ENCODE peak calls at places on chromosomes 6 and 20, in ten cellular contexts. G is GM23338, Q is HFF-Myc, V is left lung, S is A673, M is fibroblast of pulmonary artery, W is cardiac fibroblast, H is fibroblast of lung, O is brain microvascular endothelial cell, I is lower lobe of right lung. F is an unnamed sample.

GRCh38 chr6:14130431-14131075 is 13.0 kb downstream of the CD83 start:
- DNase-seq in G (no peak), Q (no peak), V (no peak), S (no peak), M (no peak), W (no peak), H (no peak), O (no peak), I (no peak), F (no peak)

GRCh38 chr20:33890557-33890956 is 79.4 kb downstream of the CHMP4B start:
- DNase-seq in G (no peak), Q (no peak), V (no peak), S (no peak), M (no peak), W (no peak), H (no peak), O (no peak), I (no peak), F (no peak)

GRCh38 chr20:3836132-3836531 is 10.5 kb upstream of the MAVS start:
- DNase-seq in G (no peak), Q (no peak), V (no peak), S (no peak), M (no peak), W (no peak), H (no peak), O (no peak), I (no peak), F (no peak)

GRCh38 chr6:82875573-82876185 is 190.0 kb downstream of the UBE3D start:
- DNase-seq in G (no peak), Q (peak; percentile 73), V (no peak), S (peak; percentile 20), M (peak; percentile 63), W (peak; percentile 29), H (peak; percentile 47), O (peak; percentile 70), I (no peak), F (no peak)

GRCh38 chr6:169650241-169650958 is 51.4 kb downstream of the WDR27 start:
- DNase-seq in G (no peak), Q (no peak), V (no peak), S (no peak), M (no peak), W (no peak), H (no peak), O (no peak), I (no peak), F (no peak)

GRCh38 chr6:82904860-82905259 is 160.8 kb downstream of the UBE3D start:
- DNase-seq in G (no peak), Q (no peak), V (no peak), S (no peak), M (no peak), W (no peak), H (no peak), O (no peak), I (no peak), F (no peak)

GRCh38 chr6:100452998-100453397 is 11.7 kb downstream of the SIM1 start:
- DNase-seq in G (no peak), Q (no peak), V (no peak), S (no peak), M (no peak), W (no peak), H (no peak), O (no peak), I (no peak), F (no peak)

GRCh38 chr20:45459606-45460005 is 9.9 kb upstream of the WFDC2 start:
- DNase-seq in G (no peak), Q (no peak), V (no peak), S (peak; percentile 19), M (peak; percentile 7), W (peak; percentile 7), H (no peak), O (no peak), I (no peak), F (no peak)

GRCh38 chr6:111721677-111722219 is 116.1 kb upstream of the TRAF3IP2 start:
- DNase-seq in G (peak; percentile 75), Q (no peak), V (no peak), S (peak; percentile 64), M (peak; percentile 81), W (peak; percentile 79), H (peak; percentile 73), O (peak; percentile 50), I (no peak), F (peak; percentile 76)

GRCh38 chr20:10965936-10966470 is 292.2 kb upstream of the JAG1 start:
- DNase-seq in G (no peak), Q (no peak), V (no peak), S (no peak), M (peak; percentile 73), W (peak; percentile 76), H (peak; percentile 70), O (no peak), I (no peak), F (no peak)

GRCh38 chr6:169527306-169527705 is 174.5 kb downstream of the WDR27 start:
- DNase-seq in G (no peak), Q (no peak), V (no peak), S (no peak), M (no peak), W (no peak), H (peak; percentile 55), O (no peak), I (no peak), F (no peak)

GRCh38 chr6:45618259-45618658 is 240.5 kb upstream of the SUPT3H start:
- DNase-seq in G (no peak), Q (no peak), V (no peak), S (no peak), M (no peak), W (no peak), H (no peak), O (no peak), I (no peak), F (no peak)

GRCh38 chr6:3315841-3316240 is 57.1 kb downstream of the PSMG4 start:
- DNase-seq in G (no peak), Q (no peak), V (no peak), S (no peak), M (peak; percentile 53), W (peak; percentile 72), H (no peak), O (peak; percentile 56), I (no peak), F (no peak)

GRCh38 chr20:34165246-34165645 is 53.2 kb upstream of the EIF2S2 start:
- DNase-seq in G (no peak), Q (no peak), V (no peak), S (peak; percentile 43), M (peak; percentile 11), W (no peak), H (no peak), O (no peak), I (no peak), F (no peak)

GRCh38 chr20:57124800-57125399 is 141.5 kb downstream of the BMP7 start:
- DNase-seq in G (no peak), Q (no peak), V (no peak), S (no peak), M (no peak), W (no peak), H (no peak), O (no peak), I (no peak), F (peak; percentile 42)

GRCh38 chr6:14763139-14763538 is 482.7 kb upstream of the JARID2 start:
- DNase-seq in G (no peak), Q (peak; percentile 32), V (no peak), S (peak; percentile 47), M (peak; percentile 30), W (peak; percentile 33), H (peak; percentile 74), O (peak; percentile 19), I (no peak), F (no peak)

GRCh38 chr20:15446373-15446772 is 1109.0 kb upstream of the FLRT3 start:
- DNase-seq in G (no peak), Q (no peak), V (no peak), S (no peak), M (no peak), W (no peak), H (no peak), O (no peak), I (no peak), F (no peak)

GRCh38 chr20:38187512-38187911 is 22.4 kb upstream of the TGM2 start:
- DNase-seq in G (peak; percentile 81), Q (no peak), V (no peak), S (no peak), M (no peak), W (no peak), H (peak; percentile 64), O (no peak), I (peak; percentile 69), F (no peak)

GRCh38 chr20:46324960-46325703 is 16.8 kb upstream of the CDH22 start:
- DNase-seq in G (peak; percentile 76), Q (no peak), V (no peak), S (peak; percentile 52), M (peak; percentile 43), W (peak; percentile 41), H (peak; percentile 23), O (peak; percentile 35), I (no peak), F (peak; percentile 26)

GRCh38 chr6:37102299-37103168 is 67.4 kb upstream of the PIM1 start:
- DNase-seq in G (peak; percentile 95), Q (peak; percentile 62), V (peak; percentile 95), S (peak; percentile 94), M (peak; percentile 96), W (peak; percentile 98), H (peak; percentile 91), O (peak; percentile 90), I (peak; percentile 91), F (peak; percentile 88)
- TF ChIP-seq CTCF in G (no peak), Q (no peak), V (no peak), S (no peak), M (no peak), W (no peak), H (no peak), O (no peak), I (no peak), F (no peak)

GRCh38 chr6:1802495-1803395 is 193.0 kb downstream of the FOXC1 start:
- DNase-seq in G (peak; percentile 32), Q (no peak), V (no peak), S (peak; percentile 50), M (no peak), W (peak; percentile 21), H (no peak), O (no peak), I (no peak), F (no peak)
- H3K4me3 ChIP-seq in G (no peak overlapping the region), Q (no peak overlapping the region), V (no peak overlapping the region), S (peak overlapping the region; percentile 7), M (no peak overlapping the region), W (no peak overlapping the region), H (no peak overlapping the region), O (no peak overlapping the region), I (no peak overlapping the region), F (no peak overlapping the region)

GRCh38 chr20:58313366-58313765 is 3.9 kb downstream of the RAB22A start:
- DNase-seq in G (no peak), Q (no peak), V (no peak), S (no peak), M (no peak), W (no peak), H (no peak), O (no peak), I (no peak), F (no peak)
- TF ChIP-seq CTCF in G (no peak), Q (no peak), V (no peak), S (no peak), M (no peak), W (no peak), H (no peak), O (no peak), I (no peak), F (no peak)

DNA sequence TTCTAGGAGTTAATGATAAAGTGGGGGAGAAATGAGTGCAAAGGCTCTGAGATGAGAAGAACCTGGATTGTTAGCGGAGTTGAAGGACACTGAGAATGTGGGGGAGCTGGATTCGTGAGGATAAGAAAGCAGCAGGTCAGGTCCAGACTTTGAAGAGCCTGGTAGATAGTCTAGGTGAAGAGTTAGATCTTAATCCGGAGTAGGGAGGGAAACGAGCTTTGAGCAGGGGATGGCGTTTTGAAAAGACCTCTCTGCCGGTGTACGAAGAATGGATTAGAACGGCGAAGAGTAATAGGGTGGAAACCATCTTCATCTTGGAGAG is 487 bp upstream of the PHF20 start:
- DNase-seq in G (peak; percentile 16), Q (no peak), V (no peak), S (no peak), M (no peak), W (no peak), H (no peak), O (no peak), I (no peak), F (no peak)
- H3K4me3 ChIP-seq in G (peak overlapping the region; percentile 89), Q (no peak overlapping the region), V (peak overlapping the region; percentile 70), S (no peak overlapping the region), M (peak overlapping the region; percentile 24), W (no peak overlapping the region), H (peak overlapping the region; percentile 30), O (peak overlapping the region; percentile 9), I (peak overlapping the region; percentile 19), F (peak overlapping the region; percentile 48)